ENCODE peak calls at places on chromosomes 2 and 18, in five cellular contexts. V is psoas muscle, I is AG04450, J is mesendoderm, N is uterus. F is an unnamed sample.

GRCh38 chr2:202018950-202019349 is 14.7 kb upstream of the FZD7 start:
- DNase-seq in V (no peak), I (no peak), J (no peak), N (no peak), F (no peak)

GRCh38 chr2:120064664-120065063 is 51.8 kb downstream of the EPB41L5 start:
- DNase-seq in V (no peak), I (no peak), J (peak; percentile 27), N (no peak), F (no peak)

GRCh38 chr2:20111311-20112131 is 60.1 kb upstream of the LAPTM4A start:
- DNase-seq in V (no peak), I (no peak), J (no peak), N (no peak), F (no peak)

GRCh38 chr2:69030791-69031190 is 17.8 kb downstream of the ANTXR1 start:
- DNase-seq in V (no peak), I (no peak), J (no peak), N (no peak), F (no peak)

GRCh38 chr2:217604527-217605279 is 398.1 kb downstream of the TNS1 start:
- DNase-seq in V (peak; percentile 72), I (no peak), J (no peak), N (peak; percentile 58), F (no peak)

GRCh38 chr2:203685081-203685621 is 21.3 kb upstream of the CD28 start:
- DNase-seq in V (no peak), I (peak; percentile 66), J (no peak), N (no peak), F (no peak)

GRCh38 chr2:6855860-6856547 is 9.7 kb downstream of the CMPK2 start:
- DNase-seq in V (no peak), I (no peak), J (no peak), N (no peak), F (no peak)

GRCh38 chr2:71570951-71571460 is 117.6 kb downstream of the DYSF start:
- DNase-seq in V (no peak), I (no peak), J (no peak), N (no peak), F (no peak)

GRCh38 chr2:159175182-159175581 is 111.3 kb downstream of the WDSUB1 start:
- DNase-seq in V (no peak), I (no peak), J (no peak), N (no peak), F (no peak)

GRCh38 chr2:32289165-32290054 is 11.7 kb downstream of the YIPF4 start:
- DNase-seq in V (no peak), I (peak; percentile 27), J (no peak), N (no peak), F (no peak)

GRCh38 chr2:85772019-85772745 is 18.4 kb downstream of the ATOH8 start:
- DNase-seq in V (peak; percentile 99), I (peak; percentile 100), J (peak; percentile 62), N (peak; percentile 100), F (peak; percentile 99)

GRCh38 chr2:128535928-128536327 is 217.3 kb upstream of the HS6ST1 start:
- DNase-seq in V (no peak), I (peak; percentile 48), J (peak; percentile 73), N (no peak), F (peak; percentile 50)

GRCh38 chr2:160968183-160968582 is 192.0 kb upstream of the TANK start:
- DNase-seq in V (no peak), I (no peak), J (no peak), N (no peak), F (no peak)

GRCh38 chr2:27681844-27682243 is 18.2 kb downstream of the SLC4A1AP start:
- DNase-seq in V (no peak), I (no peak), J (no peak), N (no peak), F (no peak)

GRCh38 chr2:205807229-205807628 is 124.9 kb downstream of the NRP2 start:
- DNase-seq in V (no peak), I (no peak), J (no peak), N (no peak), F (no peak)

GRCh38 chr2:67709835-67710234 is 312.7 kb downstream of the ETAA1 start:
- DNase-seq in V (no peak), I (no peak), J (no peak), N (no peak), F (no peak)

GRCh38 chr2:190126758-190127157 is 64.2 kb upstream of the MSTN start:
- DNase-seq in V (no peak), I (peak; percentile 43), J (no peak), N (no peak), F (no peak)

GRCh38 chr2:97748397-97748796 is 35.0 kb downstream of the ZAP70 start:
- DNase-seq in V (no peak), I (no peak), J (peak; percentile 94), N (no peak), F (no peak)

GRCh38 chr2:55159037-55159651 is 72.9 kb downstream of the CLHC1 start:
- DNase-seq in V (peak; percentile 68), I (no peak), J (no peak), N (no peak), F (no peak)

GRCh38 chr2:238263204-238264071 is 23.6 kb upstream of the HES6 start:
- DNase-seq in V (peak; percentile 95), I (peak; percentile 88), J (peak; percentile 94), N (peak; percentile 93), F (peak; percentile 74)
- H3K4me3 ChIP-seq in V (no peak overlapping the region), I (no peak overlapping the region), J (no peak overlapping the region), N (no peak overlapping the region), F (no peak overlapping the region)

GRCh38 chr2:169572189-169572588 is 1.5 kb downstream of the FASTKD1 start:
- DNase-seq in V (no peak), I (no peak), J (no peak), N (no peak), F (no peak)
- H3K4me3 ChIP-seq in V (peak overlapping the region; percentile 83), I (no peak overlapping the region), J (no peak overlapping the region), N (no peak overlapping the region), F (peak overlapping the region; percentile 80)

GRCh38 chr2:12232876-12233275 is 483.9 kb upstream of the TRIB2 start:
- DNase-seq in V (no peak), I (no peak), J (no peak), N (no peak), F (no peak)

GRCh38 chr2:12231288-12231687 is 484.9 kb downstream of the LPIN1 start:
- DNase-seq in V (no peak), I (no peak), J (no peak), N (no peak), F (no peak)

GRCh38 chr2:12223732-12224131 is 477.3 kb downstream of the LPIN1 start:
- DNase-seq in V (no peak), I (no peak), J (no peak), N (no peak), F (no peak)

GRCh38 chr2:12226653-12227052 is 480.2 kb downstream of the LPIN1 start:
- DNase-seq in V (no peak), I (no peak), J (no peak), N (no peak), F (no peak)

DNA sequence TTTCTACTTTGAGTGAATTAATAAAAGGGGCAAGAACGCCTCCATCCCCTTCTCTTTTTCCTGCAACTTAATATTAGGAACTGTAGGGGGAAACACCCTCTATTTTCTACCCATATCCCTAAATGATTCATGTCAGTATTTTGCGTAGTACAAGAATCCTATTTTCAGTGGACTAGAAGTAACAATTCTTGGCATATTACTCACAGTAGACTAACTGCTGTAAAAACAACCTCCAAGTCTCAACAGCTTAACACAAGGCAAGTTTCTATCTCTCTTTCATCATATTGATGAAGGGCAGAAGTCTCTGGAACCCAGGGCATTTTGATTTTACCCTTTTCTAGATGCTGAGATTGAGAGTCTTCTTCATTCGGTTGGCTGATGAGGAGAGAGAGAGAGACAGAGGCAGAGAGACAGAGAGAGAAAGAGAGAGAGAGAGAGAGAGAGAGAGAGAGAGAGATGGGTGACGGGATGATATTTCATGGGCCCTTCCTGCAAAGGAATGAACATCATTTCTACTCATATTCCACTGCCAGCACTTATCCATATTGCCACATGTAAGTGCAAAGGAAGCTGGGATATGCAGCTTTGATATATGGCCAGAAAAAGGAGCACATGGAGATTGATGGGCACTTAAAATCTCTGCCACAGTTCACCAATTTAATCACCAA is 481.6 kb downstream of the LPIN1 start:
- DNase-seq in V (no peak), I (peak; percentile 15), J (no peak), N (no peak), F (no peak)
- H3K4me3 ChIP-seq in V (no peak overlapping the region), I (no peak overlapping the region), J (no peak overlapping the region), N (no peak overlapping the region), F (no peak overlapping the region)

GRCh38 chr18:27583466-27583865 is 398.4 kb upstream of the CHST9 start:
- DNase-seq in V (no peak), I (no peak), J (no peak), N (no peak), F (no peak)
- H3K4me3 ChIP-seq in V (no peak overlapping the region), I (no peak overlapping the region), J (no peak overlapping the region), N (no peak overlapping the region), F (no peak overlapping the region)

GRCh38 chr18:5892772-5893431 is 2.4 kb downstream of the TMEM200C start:
- DNase-seq in V (no peak), I (no peak), J (no peak), N (no peak), F (no peak)

GRCh38 chr18:5890606-5891360 is 4.5 kb downstream of the TMEM200C start:
- DNase-seq in V (peak; percentile 59), I (no peak), J (peak; percentile 79), N (peak; percentile 27), F (no peak)

GRCh38 chr18:5894215-5894612 is 1.1 kb downstream of the TMEM200C start:
- DNase-seq in V (no peak), I (no peak), J (no peak), N (no peak), F (no peak)

GRCh38 chr18:5891361-5892215 is 3.7 kb downstream of the TMEM200C start:
- DNase-seq in V (peak; percentile 42), I (no peak), J (no peak), N (no peak), F (no peak)

DNA sequence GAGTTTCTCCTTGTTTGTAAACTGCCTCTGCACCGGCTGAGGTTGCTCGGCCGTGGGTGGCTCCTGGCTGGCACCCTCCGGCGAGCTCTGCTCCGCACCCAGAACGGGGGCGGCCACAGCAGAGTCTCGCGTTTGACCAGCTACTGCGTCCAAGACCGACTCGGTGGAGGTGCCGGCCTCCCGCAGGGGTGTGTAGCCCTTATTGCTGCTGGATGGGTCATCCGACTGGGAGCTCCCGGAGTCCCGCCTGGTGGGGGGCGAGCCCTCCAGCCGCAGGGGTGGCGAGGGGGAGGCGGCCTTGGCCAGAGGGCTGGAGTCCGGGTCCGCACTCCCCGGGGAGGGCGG is 5.1 kb downstream of the TMEM200C start:
- DNase-seq in V (no peak), I (no peak), J (peak; percentile 51), N (no peak), F (no peak)
- H3K4me3 ChIP-seq in V (peak overlapping the region; percentile 65), I (no peak overlapping the region), J (peak overlapping the region; percentile 15), N (no peak overlapping the region), F (no peak overlapping the region)

DNA sequence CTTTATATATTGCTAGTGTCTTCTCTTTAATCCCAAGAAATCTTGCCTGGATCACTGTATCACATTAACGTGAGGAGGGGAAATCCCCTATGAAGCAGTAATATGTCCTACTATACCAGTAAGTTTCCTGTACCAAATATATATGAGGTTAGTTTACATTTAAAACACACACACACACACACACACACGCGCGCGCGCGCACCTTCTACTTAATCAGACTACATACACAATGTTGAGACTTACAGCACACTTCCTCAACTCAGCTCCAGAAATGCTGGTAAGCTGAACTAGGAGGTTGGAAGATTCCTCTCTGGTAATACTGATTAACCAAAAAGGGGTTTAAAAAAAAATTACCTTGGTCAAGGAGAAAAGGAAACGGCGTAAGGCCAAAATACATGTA is 49.3 kb downstream of the USP34 start:
- DNase-seq in V (no peak), I (no peak), J (no peak), N (no peak), F (no peak)
- H3K4me3 ChIP-seq in V (no peak overlapping the region), I (no peak overlapping the region), J (no peak overlapping the region), N (no peak overlapping the region), F (no peak overlapping the region)

GRCh38 chr2:36147670-36148390 is 207.7 kb upstream of the CRIM1 start:
- DNase-seq in V (no peak), I (no peak), J (no peak), N (no peak), F (no peak)
- H3K4me3 ChIP-seq in V (no peak overlapping the region), I (no peak overlapping the region), J (no peak overlapping the region), N (no peak overlapping the region), F (no peak overlapping the region)